ENCODE peak calls at places on chromosome 3, in five cellular contexts. S, V, U, P and K are unnamed samples.

GRCh38 chr3:42961633-42962032 is 17.5 kb upstream of the GASK1A start:
- DNase-seq in S (peak), V (peak), U (peak), P (peak), K (peak)

GRCh38 chr3:59877679-59878427 is 828.0 kb upstream of the CFAP20DC start:
- DNase-seq in S (no peak), V (no peak), U (no peak), P (no peak), K (no peak)

GRCh38 chr3:15528881-15529537 is 7.5 kb upstream of the COLQ start:
- DNase-seq in S (no peak), V (no peak), U (no peak), P (no peak), K (no peak)

GRCh38 chr3:115905871-115906270 is 282.6 kb downstream of the GAP43 start:
- DNase-seq in S (no peak), V (no peak), U (no peak), P (no peak), K (no peak)

GRCh38 chr3:17130956-17131355 is 246.2 kb downstream of the PLCL2 start:
- DNase-seq in S (no peak), V (no peak), U (no peak), P (no peak), K (no peak)

GRCh38 chr3:126499401-126499800 is 18.2 kb downstream of the UROC1 start:
- DNase-seq in S (no peak), V (no peak), U (no peak), P (no peak), K (no peak)

GRCh38 chr3:159163656-159164055 is 361.8 kb downstream of the MFSD1 start:
- DNase-seq in S (no peak), V (no peak), U (no peak), P (no peak), K (no peak)

GRCh38 chr3:69403406-69403934 is 17.6 kb upstream of the FRMD4B start:
- DNase-seq in S (no peak), V (no peak), U (no peak), P (no peak), K (no peak)

GRCh38 chr3:53264718-53265117 is 8.9 kb upstream of the TKT start:
- DNase-seq in S (no peak), V (no peak), U (no peak), P (no peak), K (no peak)

GRCh38 chr3:155594836-155595235 is 150.0 kb downstream of the PLCH1 start:
- DNase-seq in S (no peak), V (no peak), U (no peak), P (no peak), K (no peak)

GRCh38 chr3:194736896-194737600 is 51.4 kb downstream of the FAM43A start:
- DNase-seq in S (no peak), V (peak), U (no peak), P (no peak), K (peak)

GRCh38 chr3:57852896-57853295 is 96.8 kb downstream of the SLMAP start:
- DNase-seq in S (peak), V (no peak), U (no peak), P (no peak), K (peak)

GRCh38 chr3:110811050-110811449 is 260.6 kb upstream of the NECTIN3 start:
- DNase-seq in S (no peak), V (no peak), U (no peak), P (no peak), K (no peak)

GRCh38 chr3:186211101-186211500 is 102.2 kb upstream of the ETV5 start:
- DNase-seq in S (no peak), V (no peak), U (no peak), P (no peak), K (no peak)